ENCODE peak calls at places on chromosomes 3 and 15, in ten cellular contexts. B, Z, O, H, C, Q, A, W, L and F are unnamed samples.

GRCh38 chr3:126542340-126543241 is 16.1 kb downstream of the C3orf22 start:
- DNase-seq in B (peak; percentile 6), Z (no peak), O (no peak), H (peak; percentile 8), C (no peak), Q (no peak), A (peak; percentile 74), W (peak; percentile 9), L (no peak), F (no peak)

GRCh38 chr3:9396632-9397330 is 634 bp upstream of the SETD5 start:
- DNase-seq in B (peak; percentile 98), Z (peak; percentile 99), O (peak; percentile 89), H (peak; percentile 99), C (peak; percentile 99), Q (peak; percentile 100), A (peak; percentile 100), W (peak; percentile 97), L (peak; percentile 100), F (peak; percentile 99)

GRCh38 chr3:12966847-12967750 is 106.1 kb downstream of the IQSEC1 start:
- DNase-seq in B (peak; percentile 31), Z (no peak), O (no peak), H (no peak), C (peak; percentile 27), Q (peak; percentile 22), A (no peak), W (no peak), L (no peak), F (peak; percentile 28)

GRCh38 chr15:90401499-90401898 is 13.5 kb downstream of the IQGAP1 start:
- DNase-seq in B (no peak), Z (no peak), O (no peak), H (no peak), C (no peak), Q (no peak), A (no peak), W (no peak), L (no peak), F (no peak)

GRCh38 chr3:10531031-10531430 is 25.6 kb upstream of the ATP2B2 start:
- DNase-seq in B (no peak), Z (no peak), O (no peak), H (no peak), C (no peak), Q (no peak), A (no peak), W (no peak), L (no peak), F (no peak)

GRCh38 chr15:45799508-45799907 is 164.7 kb downstream of the SQOR start:
- DNase-seq in B (no peak), Z (no peak), O (no peak), H (no peak), C (no peak), Q (no peak), A (no peak), W (no peak), L (no peak), F (no peak)

GRCh38 chr3:46713898-46714552 is 3.6 kb downstream of the PRSS50 start:
- DNase-seq in B (no peak), Z (peak; percentile 75), O (no peak), H (no peak), C (no peak), Q (no peak), A (peak; percentile 72), W (no peak), L (no peak), F (no peak)

GRCh38 chr15:43792761-43793493 is 807 bp downstream of the SERF2 start:
- DNase-seq in B (peak; percentile 62), Z (peak; percentile 61), O (no peak), H (no peak), C (peak; percentile 22), Q (peak; percentile 47), A (peak; percentile 79), W (peak; percentile 44), L (peak; percentile 20), F (no peak)

GRCh38 chr3:194249323-194250103 is 101.6 kb downstream of the CPN2 start:
- DNase-seq in B (no peak), Z (no peak), O (no peak), H (peak; percentile 44), C (no peak), Q (no peak), A (no peak), W (no peak), L (no peak), F (peak; percentile 51)

GRCh38 chr3:41726891-41727290 is 235.0 kb downstream of the ULK4 start:
- DNase-seq in B (no peak), Z (no peak), O (no peak), H (no peak), C (peak; percentile 24), Q (peak; percentile 41), A (no peak), W (no peak), L (no peak), F (no peak)

GRCh38 chr3:101519685-101520365 is 6.8 kb upstream of the SENP7 start:
- DNase-seq in B (no peak), Z (no peak), O (no peak), H (no peak), C (no peak), Q (no peak), A (no peak), W (peak; percentile 60), L (no peak), F (no peak)

GRCh38 chr3:129599607-129600006 is 6.9 kb downstream of the PLXND1 start:
- DNase-seq in B (peak; percentile 49), Z (peak; percentile 67), O (no peak), H (no peak), C (no peak), Q (peak; percentile 82), A (no peak), W (no peak), L (no peak), F (no peak)

GRCh38 chr15:34847598-34847997 is 52.2 kb upstream of the ACTC1 start:
- DNase-seq in B (no peak), Z (no peak), O (no peak), H (no peak), C (no peak), Q (peak; percentile 38), A (no peak), W (no peak), L (no peak), F (no peak)

GRCh38 chr3:69115731-69116130 is 6.7 kb downstream of the LMOD3 start:
- DNase-seq in B (no peak), Z (no peak), O (peak; percentile 23), H (no peak), C (peak; percentile 65), Q (peak; percentile 14), A (no peak), W (no peak), L (no peak), F (no peak)
- H3K27ac ChIP-seq in B (no peak overlapping the region), Z (no peak overlapping the region), O (no peak overlapping the region), H (no peak overlapping the region), C (no peak overlapping the region), Q (no peak overlapping the region), A (no peak overlapping the region), W (peak overlapping the region; percentile 59), L (no peak overlapping the region), F (no peak overlapping the region)

GRCh38 chr3:71725279-71725991 is at the start of gene EIF4E3:
- DNase-seq in B (peak; percentile 42), Z (peak; percentile 25), O (no peak), H (peak; percentile 51), C (no peak), Q (peak; percentile 37), A (peak; percentile 91), W (peak; percentile 48), L (peak; percentile 24), F (peak; percentile 20)

GRCh38 chr3:71722693-71723092 is 2.5 kb downstream of the EIF4E3 start:
- DNase-seq in B (no peak), Z (no peak), O (no peak), H (no peak), C (no peak), Q (no peak), A (no peak), W (no peak), L (no peak), F (no peak)

GRCh38 chr3:71724584-71725278 is 471 bp downstream of the EIF4E3 start:
- DNase-seq in B (peak; percentile 69), Z (peak; percentile 52), O (no peak), H (peak; percentile 46), C (peak; percentile 21), Q (peak; percentile 13), A (peak; percentile 91), W (peak; percentile 56), L (peak; percentile 42), F (peak; percentile 6)

GRCh38 chr3:71724171-71724453 is 1.1 kb downstream of the EIF4E3 start:
- DNase-seq in B (no peak), Z (no peak), O (no peak), H (no peak), C (no peak), Q (no peak), A (no peak), W (no peak), L (peak; percentile 7), F (no peak)

DNA sequence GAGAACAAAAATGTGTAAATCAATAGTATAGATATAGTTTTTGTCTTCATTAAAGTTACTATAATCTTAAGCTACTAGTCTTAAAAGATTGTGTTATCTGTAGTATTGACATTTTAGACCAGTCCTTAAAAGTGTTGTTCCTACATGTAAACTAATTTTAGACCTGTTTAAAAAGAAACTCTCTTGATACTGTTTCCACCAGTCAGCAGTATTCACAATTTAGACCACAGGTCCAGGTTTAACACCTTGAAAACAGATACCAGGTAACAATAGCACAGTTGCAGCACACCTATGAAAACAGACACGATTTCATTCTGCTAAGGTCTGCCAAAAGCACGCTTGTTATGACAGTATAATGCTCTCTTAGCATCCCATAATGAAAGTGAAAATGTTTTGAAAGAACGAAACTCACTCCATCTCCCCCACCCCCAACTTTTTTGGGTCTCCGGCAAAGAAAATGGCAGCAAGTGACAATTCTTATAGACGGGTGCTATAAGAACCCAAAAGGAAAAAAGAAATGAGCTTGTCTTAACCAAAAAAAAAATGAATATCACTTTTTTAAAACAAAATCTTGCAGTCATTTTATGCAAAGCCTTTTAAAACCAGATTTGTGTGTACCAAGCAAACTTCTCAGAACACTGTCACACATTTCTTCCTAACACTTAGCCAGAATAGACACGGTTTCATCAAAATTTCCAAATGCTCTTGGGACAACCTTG is 1.6 kb downstream of the EIF4E3 start:
- DNase-seq in B (no peak), Z (no peak), O (no peak), H (no peak), C (no peak), Q (no peak), A (no peak), W (no peak), L (peak; percentile 73), F (no peak)
- H3K4me3 ChIP-seq in B (peak overlapping the region; percentile 78), Z (peak overlapping the region; percentile 99), O (no peak overlapping the region), H (no peak overlapping the region), C (no peak overlapping the region), Q (peak overlapping the region; percentile 90), A (peak overlapping the region; percentile 68), W (no peak overlapping the region), L (peak overlapping the region; percentile 65), F (no peak overlapping the region)

DNA sequence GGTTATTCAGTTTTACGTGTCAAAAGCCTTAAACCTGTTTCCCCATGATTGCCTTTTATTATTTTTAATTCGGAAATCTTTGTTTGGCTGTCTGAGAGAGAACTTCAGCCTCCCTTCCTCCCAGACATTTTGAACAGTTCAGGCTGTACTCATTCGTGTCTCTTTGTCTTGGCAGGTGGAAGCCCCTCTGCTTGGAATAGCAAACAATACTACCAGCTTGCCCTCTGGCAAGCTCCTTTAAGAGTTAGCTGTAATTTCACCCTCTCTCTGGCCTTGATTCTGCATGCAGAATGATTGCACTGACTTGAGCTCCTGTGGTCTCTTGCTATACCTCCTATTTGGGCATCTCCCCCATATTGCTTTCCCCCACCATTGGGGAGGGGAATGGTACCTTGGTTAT is 11.7 kb downstream of the IGF1R start:
- DNase-seq in B (no peak), Z (no peak), O (no peak), H (no peak), C (no peak), Q (no peak), A (no peak), W (no peak), L (no peak), F (no peak)
- H3K4me1 ChIP-seq in B (peaks cover 15% of the 10 kb centered on the region), Z (peaks cover 53% of the 10 kb centered on the region), O (peaks cover 28% of the 10 kb centered on the region), H (peaks cover 6% of the 10 kb centered on the region), C (peaks cover 41% of the 10 kb centered on the region), Q (peaks cover 8% of the 10 kb centered on the region), A (peaks cover 3% of the 10 kb centered on the region), W (peaks cover 42% of the 10 kb centered on the region), L (no peaks in the 10 kb centered on the region), F (peaks cover 3% of the 10 kb centered on the region)

GRCh38 chr3:186993210-186993782 is 63.0 kb downstream of the ST6GAL1 start:
- DNase-seq in B (no peak), Z (no peak), O (no peak), H (no peak), C (no peak), Q (no peak), A (no peak), W (no peak), L (no peak), F (no peak)
- H3K27ac ChIP-seq in B (no peak overlapping the region), Z (no peak overlapping the region), O (no peak overlapping the region), H (no peak overlapping the region), C (no peak overlapping the region), Q (no peak overlapping the region), A (peak overlapping the region; percentile 7), W (no peak overlapping the region), L (no peak overlapping the region), F (no peak overlapping the region)